ENCODE peak calls at places on chromosomes 2 and 18, in nine cellular contexts. H is AG09309; X is body of pancreas; M is colonic mucosa; Y is CD8-positive, alpha-beta T cell; O is fibroblast of pulmonary artery; I is left lung; B is stomach; D is right lobe of liver. C is an unnamed sample.

GRCh38 chr2:53558867-53559266 is 208.7 kb upstream of the CHAC2 start:
- DNase-seq in H (no peak), M (no peak), O (no peak), Y (no peak), X (no peak), I (no peak), B (no peak), D (no peak), C (no peak)

GRCh38 chr2:102425441-102426132 is 2.6 kb downstream of the IL18RAP start:
- DNase-seq in B (no peak), M (no peak), X (no peak), H (no peak), Y (no peak), O (no peak), I (no peak), D (no peak), C (no peak)

GRCh38 chr2:153834662-153835061 is 37.1 kb upstream of the GALNT13 start:
- DNase-seq in M (no peak), O (no peak), H (no peak), X (no peak), I (no peak), Y (no peak), D (no peak), B (no peak), C (no peak)

GRCh38 chr2:240892361-240892760 is 3.6 kb downstream of the MAB21L4 start:
- DNase-seq in X (no peak), H (no peak), D (no peak), Y (no peak), B (no peak), I (peak), O (no peak), M (no peak), C (no peak)

GRCh38 chr2:131394147-131394931 is 30.4 kb upstream of the RAB6D start:
- DNase-seq in X (no peak), O (no peak), M (peak), I (peak), Y (no peak), H (no peak), D (no peak), B (no peak), C (no peak)

GRCh38 chr2:170030040-170030439 is 147.9 kb upstream of the MYO3B start:
- DNase-seq in H (no peak), O (peak), X (no peak), Y (no peak), D (no peak), B (no peak), M (no peak), I (no peak), C (no peak)

GRCh38 chr18:58538604-58539386 is 90.1 kb downstream of the ALPK2 start:
- DNase-seq in D (peak), I (no peak), H (no peak), M (no peak), B (no peak), X (no peak), O (peak), Y (no peak), C (no peak)

GRCh38 chr18:48441405-48441881 is 32.3 kb upstream of the ZBTB7C start:
- DNase-seq in X (no peak), H (no peak), M (no peak), I (no peak), B (no peak), Y (no peak), O (peak), D (no peak), C (no peak)

GRCh38 chr2:42094114-42094513 is 46.3 kb downstream of the PKDCC start:
- DNase-seq in H (no peak), M (no peak), Y (no peak), I (no peak), X (no peak), O (no peak), B (no peak), D (no peak), C (no peak)

GRCh38 chr18:27887711-27888495 is 289.0 kb downstream of the CDH2 start:
- DNase-seq in B (no peak), I (no peak), D (no peak), H (no peak), O (no peak), Y (no peak), M (no peak), X (no peak), C (no peak)

GRCh38 chr2:74743039-74743438 is 89.0 kb downstream of the SEMA4F start:
- DNase-seq in O (no peak), I (no peak), M (no peak), Y (no peak), H (no peak), B (no peak), D (no peak), X (no peak), C (no peak)

GRCh38 chr2:24048662-24049484 is 668 bp upstream of the FKBP1B start:
- DNase-seq in B (no peak), Y (no peak), X (no peak), H (no peak), I (no peak), O (no peak), M (no peak), D (no peak), C (no peak)

GRCh38 chr2:174902491-174903242 is 102.5 kb downstream of the CHN1 start:
- DNase-seq in H (no peak), Y (no peak), M (no peak), X (no peak), B (no peak), O (peak), I (no peak), D (no peak), C (no peak)

GRCh38 chr2:43605851-43606250 is 10.0 kb upstream of the THADA start:
- DNase-seq in M (no peak), X (no peak), O (no peak), Y (no peak), B (no peak), I (no peak), D (no peak), H (no peak), C (no peak)

GRCh38 chr2:132669854-132670103 is 226 bp downstream of the LYPD1 start:
- DNase-seq in Y (no peak), M (peak), X (peak), D (no peak), H (no peak), B (no peak), I (no peak), O (no peak), C (no peak)

GRCh38 chr2:102070058-102070642 is 72.4 kb upstream of the IL1R1 start:
- DNase-seq in X (peak), Y (no peak), B (peak), M (peak), I (peak), D (peak), H (no peak), O (peak), C (no peak)

GRCh38 chr18:45734505-45734904 is 10.5 kb downstream of the SLC14A1 start:
- DNase-seq in H (no peak), M (no peak), B (no peak), D (no peak), Y (no peak), I (no peak), O (no peak), X (no peak), C (no peak)

GRCh38 chr2:184154438-184154837 is 443.9 kb upstream of the ZNF804A start:
- DNase-seq in H (no peak), B (no peak), Y (no peak), I (no peak), O (no peak), D (no peak), M (no peak), X (no peak), C (no peak)

GRCh38 chr2:203934006-203934632 is 2.4 kb upstream of the ICOS start:
- DNase-seq in I (no peak), H (no peak), B (no peak), M (no peak), O (no peak), D (no peak), X (no peak), Y (peak), C (no peak)

GRCh38 chr18:59921384-59921891 is 21.6 kb downstream of the PMAIP1 start:
- DNase-seq in X (no peak), H (no peak), Y (peak), M (no peak), O (no peak), B (no peak), I (no peak), D (no peak), C (no peak)

GRCh38 chr2:1704606-1705556 is 39.4 kb downstream of the PXDN start:
- DNase-seq in M (no peak), B (no peak), Y (no peak), I (no peak), D (no peak), X (no peak), H (no peak), O (peak), C (peak)

GRCh38 chr2:41970898-41971660 is 76.7 kb upstream of the PKDCC start:
- DNase-seq in H (peak), I (no peak), D (no peak), B (no peak), X (no peak), O (no peak), M (no peak), Y (no peak), C (no peak)

GRCh38 chr2:31247671-31248070 is 13.7 kb downstream of the EHD3 start:
- DNase-seq in M (no peak), Y (no peak), B (no peak), I (no peak), H (no peak), O (no peak), D (no peak), X (no peak), C (no peak)

GRCh38 chr18:80109676-80110078 is 615 bp downstream of the ADNP2 start:
- DNase-seq in I (peak), Y (peak), X (no peak), D (peak), B (peak), H (no peak), M (peak), O (peak), C (no peak)

GRCh38 chr2:39512434-39512935 is 75.4 kb upstream of the MAP4K3 start:
- DNase-seq in D (no peak), B (no peak), Y (no peak), M (peak), I (no peak), O (no peak), H (no peak), X (peak), C (no peak)

GRCh38 chr2:232643813-232644347 is 10.5 kb downstream of the EFHD1 start:
- DNase-seq in Y (no peak), D (no peak), O (no peak), I (peak), M (no peak), X (no peak), H (no peak), B (no peak), C (no peak)

GRCh38 chr2:47034973-47035609 is 119.5 kb upstream of the MCFD2 start:
- DNase-seq in D (peak), B (no peak), M (no peak), X (peak), H (no peak), Y (no peak), O (no peak), I (peak), C (no peak)

GRCh38 chr2:224970311-224970710 is 72.0 kb downstream of the DOCK10 start:
- DNase-seq in X (no peak), Y (no peak), O (no peak), H (no peak), B (no peak), I (no peak), D (no peak), M (no peak), C (no peak)

GRCh38 chr18:11398625-11399024 is 210.8 kb upstream of the SLC35G4 start:
- DNase-seq in H (no peak), B (no peak), D (no peak), O (peak), M (no peak), I (no peak), Y (no peak), X (no peak), C (no peak)

GRCh38 chr2:48471048-48471474 is 58.9 kb upstream of the STON1 start:
- DNase-seq in B (no peak), H (peak), X (no peak), I (no peak), D (no peak), Y (no peak), O (peak), M (no peak), C (no peak)

GRCh38 chr2:109209412-109209811 is 80.4 kb downstream of the SH3RF3 start:
- DNase-seq in M (no peak), H (no peak), O (peak), X (no peak), D (no peak), Y (no peak), B (no peak), I (no peak), C (no peak)

GRCh38 chr2:107108556-107108955 is 222.6 kb upstream of the ST6GAL2 start:
- DNase-seq in D (no peak), H (no peak), Y (no peak), X (no peak), O (peak), B (no peak), M (no peak), I (no peak), C (no peak)

GRCh38 chr2:170886391-170886790 is 42.7 kb upstream of the GORASP2 start:
- DNase-seq in B (no peak), X (no peak), O (peak), M (no peak), Y (no peak), I (no peak), D (no peak), H (peak), C (no peak)

DNA sequence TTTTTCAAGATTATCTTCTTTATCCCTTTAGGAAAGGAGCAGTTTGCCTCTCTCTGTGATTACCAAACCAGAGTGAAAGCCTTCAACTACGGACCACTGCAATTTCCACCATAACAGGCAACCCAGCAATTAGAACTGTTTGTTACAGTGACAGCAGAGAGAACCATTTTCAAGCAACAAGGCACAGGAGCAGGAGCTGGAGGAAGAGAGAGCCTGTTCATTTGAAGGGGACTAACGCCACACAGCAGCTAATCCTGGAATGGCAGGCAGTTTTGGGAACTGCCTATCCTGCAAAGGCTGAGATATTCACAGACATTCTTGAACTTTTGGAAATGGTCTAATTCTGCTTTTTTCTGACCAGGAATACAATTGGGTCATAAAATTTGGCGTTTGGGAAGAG is 1541.9 kb upstream of the PIK3C3 start:
- DNase-seq in O (peak), Y (no peak), M (peak), D (no peak), B (no peak), H (no peak), I (no peak), X (no peak), C (no peak)
- TF ChIP-seq CTCF in O (peak), Y (no peak), M (peak), D (no peak), B (no peak), H (no peak), I (no peak), X (no peak), C (peak)

DNA sequence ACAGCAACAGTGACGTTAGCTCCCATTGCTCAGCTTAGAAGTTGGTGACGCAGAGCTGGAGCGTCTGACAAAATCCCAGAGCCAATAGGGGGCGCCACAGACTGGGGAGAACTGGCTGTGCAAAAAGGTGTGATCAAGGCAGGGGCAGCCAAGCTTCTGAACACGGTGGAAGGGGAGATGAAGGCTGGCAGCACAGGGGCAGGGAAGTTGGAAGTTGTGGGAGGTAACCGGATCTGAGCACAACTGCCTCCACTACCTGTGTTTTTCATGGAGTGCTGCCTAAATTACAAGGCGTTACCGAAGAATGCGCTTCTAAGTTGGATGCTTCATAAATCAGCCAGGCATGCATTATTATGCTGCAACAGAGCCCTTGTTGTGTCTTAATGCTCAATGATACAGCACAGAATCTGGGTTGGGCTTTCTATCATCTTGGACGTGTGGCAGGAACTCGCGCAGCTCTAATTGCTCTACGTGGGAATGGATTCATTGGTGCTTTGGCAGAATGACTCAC is 370.0 kb downstream of the SLC4A3 start:
- DNase-seq in I (no peak), B (no peak), X (peak), H (no peak), O (peak), Y (no peak), D (no peak), M (peak), C (no peak)
- TF ChIP-seq CTCF in I (peak), B (no peak), X (peak), H (peak), O (peak), Y (no peak), D (no peak), M (no peak), C (peak)

GRCh38 chr2:85791704-85792565 is 38.1 kb downstream of the ATOH8 start:
- DNase-seq in Y (no peak), O (no peak), B (no peak), H (no peak), I (peak), D (no peak), M (no peak), X (no peak), C (no peak)
- TF ChIP-seq CTCF in Y (no peak), O (no peak), B (no peak), H (no peak), I (no peak), D (no peak), M (no peak), X (no peak), C (no peak)

GRCh38 chr2:208335-208734 is 55.5 kb downstream of the SH3YL1 start:
- DNase-seq in H (no peak), O (no peak), X (no peak), I (no peak), B (no peak), M (no peak), Y (no peak), D (no peak), C (no peak)
- TF ChIP-seq CTCF in H (no peak), O (no peak), X (no peak), I (no peak), B (no peak), M (no peak), Y (no peak), D (no peak), C (no peak)

DNA sequence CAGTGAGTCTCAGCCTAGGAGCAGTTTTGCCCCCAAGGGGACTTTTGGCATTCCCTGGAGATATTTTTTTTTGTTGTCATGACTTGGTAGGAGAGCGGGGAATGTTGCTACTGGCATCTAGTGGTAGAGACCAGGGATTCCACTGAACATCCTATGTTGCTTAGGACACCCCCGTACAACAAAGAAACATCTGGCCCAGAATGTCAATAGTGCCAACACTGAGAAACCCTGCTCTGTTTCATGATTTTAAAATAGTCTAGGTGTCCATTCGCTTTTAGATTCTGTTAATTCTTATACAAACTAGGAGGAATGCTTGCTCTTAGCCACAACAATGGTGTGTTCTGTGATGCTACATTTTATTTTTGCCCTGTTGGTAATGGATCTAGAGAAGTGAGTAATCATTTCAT is 225.8 kb upstream of the SIX3 start:
- DNase-seq in I (no peak), B (no peak), X (no peak), D (no peak), M (no peak), H (peak), Y (no peak), O (peak), C (no peak)
- TF ChIP-seq CTCF in I (no peak), B (no peak), X (peak), D (peak), M (no peak), H (peak), Y (no peak), O (peak), C (peak)

DNA sequence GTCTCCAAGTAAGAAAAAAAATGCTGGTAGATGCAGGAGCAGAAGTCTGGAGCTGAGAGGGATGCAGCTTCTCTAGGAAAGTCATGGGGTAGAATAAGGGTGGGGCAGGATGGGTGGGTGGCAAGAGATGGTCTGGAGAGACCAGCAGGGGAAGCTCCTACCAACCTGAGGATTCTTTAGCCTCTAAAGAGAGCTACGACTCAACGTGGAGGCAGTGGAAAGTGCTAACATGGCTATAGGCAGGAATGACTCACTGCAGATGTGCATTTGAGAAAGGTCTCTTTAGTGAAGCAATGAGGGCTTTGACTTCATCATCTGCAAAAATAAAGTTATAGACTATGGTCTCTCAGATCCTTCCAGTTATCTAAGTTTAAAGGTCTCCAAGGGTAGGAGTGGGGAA is 722.8 kb upstream of the RAB6C start:
- DNase-seq in M (no peak), B (no peak), D (no peak), X (no peak), Y (no peak), O (no peak), H (no peak), I (no peak), C (no peak)
- TF ChIP-seq CTCF in M (no peak), B (no peak), D (no peak), X (no peak), Y (no peak), O (no peak), H (no peak), I (no peak), C (no peak)

DNA sequence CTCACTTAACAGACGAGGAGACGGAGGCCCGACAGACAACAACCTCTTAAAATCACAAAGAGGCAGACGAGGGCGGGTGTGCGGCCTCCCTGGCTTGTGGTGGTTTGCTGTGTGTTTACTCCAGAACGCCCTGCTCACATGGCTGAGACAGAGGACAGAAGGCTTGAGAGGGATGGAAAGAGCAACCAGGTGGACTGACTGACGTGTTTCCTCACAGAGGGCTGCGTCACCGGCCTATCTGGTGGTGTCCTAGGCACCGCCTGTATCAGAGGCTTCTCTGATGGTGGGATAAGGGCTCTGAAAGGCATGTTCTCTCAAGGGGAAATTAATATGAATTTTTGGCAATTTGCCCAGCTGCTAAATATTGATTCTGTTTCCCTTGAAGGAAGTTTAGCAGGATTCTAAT is 47.0 kb upstream of the RALBP1 start:
- DNase-seq in I (no peak), Y (no peak), B (peak), X (no peak), M (no peak), O (no peak), H (no peak), D (no peak), C (no peak)
- TF ChIP-seq CTCF in I (no peak), Y (no peak), B (no peak), X (no peak), M (no peak), O (no peak), H (no peak), D (no peak), C (no peak)

GRCh38 chr2:185279999-185280398 is 458.6 kb upstream of the FSIP2 start:
- DNase-seq in I (no peak), B (no peak), X (no peak), Y (no peak), H (no peak), O (peak), D (no peak), M (no peak), C (no peak)
- TF ChIP-seq CTCF in I (peak), B (no peak), X (peak), Y (no peak), H (no peak), O (peak), D (peak), M (no peak), C (peak)

GRCh38 chr2:149313512-149313972 is 16.8 kb upstream of the LYPD6 start:
- DNase-seq in M (peak), B (peak), Y (no peak), O (peak), X (peak), H (no peak), D (no peak), I (no peak), C (no peak)
- TF ChIP-seq CTCF in M (peak), B (no peak), Y (peak), O (peak), X (peak), H (peak), D (peak), I (peak), C (peak)